ENCODE peak calls at places on chromosome 10, in four cellular contexts. Y, V, J and Q are unnamed samples.

GRCh38 chr10:21020545-21020944 is 123.4 kb upstream of the NEBL start:
- DNase-seq in Y (peak), V (peak), J (peak), Q (peak)

GRCh38 chr10:97311106-97311615 is 7.9 kb upstream of the FRAT1 start:
- DNase-seq in Y (no peak), V (no peak), J (no peak), Q (no peak)

GRCh38 chr10:118870467-118871243 is 115.9 kb upstream of the CACUL1 start:
- DNase-seq in Y (no peak), V (no peak), J (peak), Q (peak)

GRCh38 chr10:118911361-118911760 is 118.2 kb upstream of the NANOS1 start:
- DNase-seq in Y (no peak), V (peak), J (peak), Q (no peak)

GRCh38 chr10:46229144-46229563 is 57.6 kb upstream of the ANTXRL start:
- DNase-seq in Y (peak), V (no peak), J (peak), Q (peak)

GRCh38 chr10:131972474-131973071 is 9.2 kb downstream of the BNIP3 start:
- DNase-seq in Y (no peak), V (no peak), J (no peak), Q (peak)

GRCh38 chr10:97087296-97087695 is 98.5 kb downstream of the SLIT1 start:
- DNase-seq in Y (no peak), V (no peak), J (no peak), Q (no peak)

GRCh38 chr10:69703766-69704191 is 73.7 kb downstream of the FAM241B start:
- DNase-seq in Y (no peak), V (peak), J (no peak), Q (no peak)

GRCh38 chr10:14758994-14759664 is 15.6 kb downstream of the FAM107B start:
- DNase-seq in Y (no peak), V (peak), J (no peak), Q (no peak)

GRCh38 chr10:111113238-111113960 is 36.6 kb downstream of the ADRA2A start:
- DNase-seq in Y (no peak), V (no peak), J (no peak), Q (no peak)

GRCh38 chr10:78465456-78465855 is 431.8 kb downstream of the RPS24 start:
- DNase-seq in Y (no peak), V (no peak), J (no peak), Q (no peak)

GRCh38 chr10:12916587-12916986 is 84.9 kb downstream of the CCDC3 start:
- DNase-seq in Y (no peak), V (no peak), J (no peak), Q (no peak)

GRCh38 chr10:128147669-128148068 is 21.4 kb upstream of the MKI67 start:
- DNase-seq in Y (no peak), V (no peak), J (no peak), Q (no peak)

GRCh38 chr10:108360187-108360586 is 1195.7 kb upstream of the SORCS1 start:
- DNase-seq in Y (no peak), V (no peak), J (no peak), Q (no peak)

GRCh38 chr10:126171555-126171954 is 216.7 kb downstream of the ADAM12 start:
- DNase-seq in Y (no peak), V (no peak), J (no peak), Q (no peak)

GRCh38 chr10:29680091-29680490 is 45.3 kb upstream of the SVIL start:
- DNase-seq in Y (no peak), V (no peak), J (no peak), Q (no peak)

GRCh38 chr10:80153460-80153859 is 20.9 kb downstream of the PLAC9 start:
- DNase-seq in Y (no peak), V (no peak), J (no peak), Q (no peak)

GRCh38 chr10:308572-309085 is 173.4 kb downstream of the ZMYND11 start:
- DNase-seq in Y (no peak), V (no peak), J (peak), Q (no peak)

GRCh38 chr10:24871501-24871900 is 80.9 kb downstream of the PRTFDC1 start:
- DNase-seq in Y (no peak), V (no peak), J (no peak), Q (no peak)

GRCh38 chr10:11143240-11143639 is 125.6 kb downstream of the CELF2 start:
- DNase-seq in Y (no peak), V (no peak), J (no peak), Q (no peak)

GRCh38 chr10:11146402-11147171 is 128.9 kb downstream of the CELF2 start:
- DNase-seq in Y (no peak), V (no peak), J (no peak), Q (peak)

GRCh38 chr10:11142809-11143208 is 125.1 kb downstream of the CELF2 start:
- DNase-seq in Y (no peak), V (no peak), J (no peak), Q (peak)

GRCh38 chr10:11145498-11145855 is 127.8 kb downstream of the CELF2 start:
- DNase-seq in Y (no peak), V (no peak), J (no peak), Q (peak)

DNA sequence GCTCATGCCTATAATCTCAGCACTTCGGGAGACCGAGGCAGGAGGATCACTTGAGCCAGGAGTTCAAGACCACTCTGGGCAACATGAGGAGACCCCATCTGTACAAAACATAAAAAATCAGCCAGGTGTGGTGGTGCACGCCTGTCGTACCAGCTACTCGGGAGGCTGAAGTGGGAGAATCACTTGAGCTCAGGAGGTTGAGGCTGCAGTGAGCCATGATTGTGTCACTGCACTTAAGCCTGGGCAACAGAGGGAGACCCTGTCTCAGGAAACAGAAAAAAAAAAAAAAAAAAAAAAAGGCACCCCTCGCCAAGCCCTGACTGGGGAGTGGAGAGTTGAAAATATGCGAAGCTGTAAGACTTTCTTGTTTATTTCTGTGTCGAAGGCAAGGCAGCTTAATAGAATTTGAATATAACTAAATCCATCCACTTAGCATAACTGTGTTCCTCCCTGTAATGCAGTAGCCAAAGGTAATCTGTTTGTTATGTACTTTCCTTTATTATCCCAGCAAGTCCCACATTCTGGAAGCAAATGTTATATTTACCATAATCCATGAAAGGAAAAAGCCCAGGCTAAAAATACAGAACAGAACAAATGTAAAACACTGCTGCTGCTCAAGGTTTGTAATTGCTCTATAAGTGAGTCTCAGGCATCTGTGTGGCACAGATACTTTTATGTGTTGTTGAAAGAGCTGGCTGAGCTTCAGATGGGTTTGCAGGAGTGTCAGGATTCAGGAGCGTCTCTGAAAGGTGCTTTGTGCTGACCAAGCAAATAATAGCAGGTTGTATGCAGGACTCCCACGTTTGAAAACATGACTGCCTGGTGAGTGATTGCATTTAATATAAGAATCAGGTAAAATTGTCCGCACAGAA is 127.2 kb downstream of the CELF2 start:
- DNase-seq in Y (no peak), V (no peak), J (no peak), Q (no peak)
- TF ChIP-seq POLR2AphosphoS5 in Y (no peak), V (no peak), J (no peak), Q (no peak)

GRCh38 chr10:73261362-73261995 is 9.0 kb upstream of the MRPS16 start:
- DNase-seq in Y (no peak), V (no peak), J (no peak), Q (no peak)

GRCh38 chr10:73262880-73263279 is 10.4 kb upstream of the MRPS16 start:
- DNase-seq in Y (no peak), V (no peak), J (no peak), Q (no peak)

GRCh38 chr10:73262105-73262730 is 9.8 kb upstream of the MRPS16 start:
- DNase-seq in Y (no peak), V (peak), J (peak), Q (peak)

GRCh38 chr10:73264423-73264822 is 12.0 kb upstream of the MRPS16 start:
- DNase-seq in Y (no peak), V (no peak), J (no peak), Q (no peak)

GRCh38 chr10:73263948-73264347 is 11.5 kb upstream of the MRPS16 start:
- DNase-seq in Y (no peak), V (no peak), J (peak), Q (peak)
- TF ChIP-seq FOSL1 in Y (no peak), V (no peak), J (no peak), Q (no peak)

GRCh38 chr10:27816305-27816704 is 70.7 kb upstream of the MKX start:
- DNase-seq in Y (no peak), V (no peak), J (no peak), Q (no peak)

GRCh38 chr10:27820637-27821036 is 75.0 kb upstream of the MKX start:
- DNase-seq in Y (no peak), V (no peak), J (no peak), Q (no peak)

GRCh38 chr10:27815846-27816245 is 70.2 kb upstream of the MKX start:
- DNase-seq in Y (no peak), V (no peak), J (no peak), Q (no peak)

GRCh38 chr10:27822286-27822685 is 76.7 kb upstream of the MKX start:
- DNase-seq in Y (no peak), V (no peak), J (no peak), Q (no peak)

GRCh38 chr10:27819781-27820531 is 74.3 kb upstream of the MKX start:
- DNase-seq in Y (no peak), V (no peak), J (peak), Q (no peak)
- TF ChIP-seq POLR2AphosphoS5 in Y (no peak), V (no peak), J (no peak), Q (no peak)

DNA sequence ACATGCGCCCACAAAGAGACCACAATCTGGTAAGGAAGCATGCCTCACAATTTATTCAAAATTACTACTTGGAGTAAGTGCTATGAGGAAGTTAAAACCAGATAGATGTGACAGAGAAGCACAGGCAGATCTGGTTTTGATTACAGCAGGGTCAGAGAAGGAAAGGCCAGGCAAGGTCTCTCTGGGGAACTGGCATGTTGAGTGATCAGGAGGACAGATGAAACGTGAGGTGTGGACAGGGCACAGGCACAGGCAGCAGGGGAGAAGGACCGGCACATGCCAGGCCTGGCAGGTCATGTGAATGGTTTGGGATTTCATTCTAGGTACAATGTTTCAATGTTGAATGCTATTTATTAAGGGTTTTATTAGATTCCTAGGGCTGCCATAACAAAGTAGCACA is 51.6 kb downstream of the GPAM start:
- DNase-seq in Y (peak), V (no peak), J (no peak), Q (no peak)
- TF ChIP-seq FOSL1 in Y (no peak), V (no peak), J (no peak), Q (no peak)

GRCh38 chr10:116697816-116698215 is 44.5 kb downstream of the HSPA12A start:
- DNase-seq in Y (no peak), V (no peak), J (no peak), Q (no peak)

GRCh38 chr10:116702165-116702564 is 40.2 kb downstream of the HSPA12A start:
- DNase-seq in Y (no peak), V (no peak), J (no peak), Q (no peak)

GRCh38 chr10:116699049-116699782 is 43.1 kb downstream of the HSPA12A start:
- DNase-seq in Y (no peak), V (no peak), J (no peak), Q (no peak)

GRCh38 chr10:116698364-116698763 is 44.0 kb downstream of the HSPA12A start:
- DNase-seq in Y (no peak), V (no peak), J (no peak), Q (no peak)

DNA sequence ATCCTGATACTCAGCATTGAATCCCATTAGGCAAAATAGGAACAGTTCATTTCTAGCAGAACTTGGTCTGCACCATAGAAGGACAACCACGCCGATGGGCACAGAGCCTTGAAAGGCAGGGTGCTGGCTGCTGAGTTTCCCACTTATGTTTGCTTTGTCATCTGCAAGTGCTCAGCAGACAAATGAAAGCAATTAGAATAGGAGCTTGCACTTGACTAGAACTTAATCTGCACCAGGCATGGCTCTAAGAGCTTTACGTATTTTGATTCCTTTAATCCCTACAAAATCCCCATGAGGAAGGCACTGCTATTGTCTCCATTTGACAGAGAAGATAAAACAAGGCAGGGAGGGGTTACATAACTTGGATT is 42.6 kb downstream of the HSPA12A start:
- DNase-seq in Y (no peak), V (no peak), J (no peak), Q (no peak)
- TF ChIP-seq POLR2AphosphoS5 in Y (no peak), V (no peak), J (no peak), Q (no peak)

DNA sequence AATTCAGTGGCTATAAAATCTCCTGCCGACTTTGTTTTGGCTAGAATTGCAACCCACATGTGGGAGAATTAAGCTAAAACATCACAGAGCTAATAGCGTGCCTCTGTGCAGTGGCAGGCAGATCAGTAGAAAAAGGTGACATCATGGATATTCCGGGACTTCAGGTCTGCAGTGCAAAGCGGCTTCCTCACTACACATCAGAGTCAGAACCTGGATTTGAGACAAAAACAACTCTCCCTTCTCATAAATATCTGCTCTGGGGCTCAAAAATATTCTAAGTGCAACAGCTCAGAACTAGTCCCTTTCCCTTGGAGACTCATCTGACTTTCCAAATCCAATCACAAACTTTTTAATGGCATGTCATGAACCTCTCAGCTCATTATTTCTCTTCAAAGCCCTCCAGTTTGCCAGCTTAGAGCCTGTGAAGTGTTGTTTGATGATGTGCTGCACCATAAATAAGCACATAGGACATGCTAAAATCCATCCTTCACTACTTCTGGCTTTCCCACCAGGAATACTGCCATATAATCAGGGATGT is 337.1 kb downstream of the RNLS start:
- DNase-seq in Y (no peak), V (no peak), J (no peak), Q (no peak)
- TF ChIP-seq FOSL1 in Y (no peak), V (no peak), J (no peak), Q (no peak)

GRCh38 chr10:4370376-4370775 is 455.6 kb upstream of the AKR1E2 start:
- DNase-seq in Y (no peak), V (no peak), J (no peak), Q (no peak)

GRCh38 chr10:4371691-4372295 is 454.2 kb upstream of the AKR1E2 start:
- DNase-seq in Y (no peak), V (no peak), J (no peak), Q (no peak)

DNA sequence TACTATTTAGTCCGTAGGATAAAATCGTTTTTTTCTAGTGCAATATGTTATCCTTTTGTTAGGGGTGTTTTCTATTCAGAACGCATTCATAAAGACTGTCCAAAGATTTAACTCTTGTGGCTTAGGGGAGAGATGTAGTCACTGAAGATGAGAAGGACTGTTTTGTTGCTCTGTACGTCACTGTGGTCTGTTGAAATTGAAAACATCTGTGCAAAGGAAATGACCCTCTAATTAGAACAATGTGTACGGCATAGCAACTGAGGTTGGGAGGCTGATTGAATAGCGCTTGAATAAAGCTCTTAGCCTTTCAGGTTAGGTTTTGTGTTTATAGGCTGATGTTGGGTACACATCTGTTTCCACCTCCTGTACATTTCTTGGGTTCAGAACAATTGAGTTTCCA is 453.4 kb upstream of the AKR1E2 start:
- DNase-seq in Y (no peak), V (no peak), J (no peak), Q (no peak)
- TF ChIP-seq POLR2AphosphoS5 in Y (no peak), V (no peak), J (no peak), Q (no peak)

DNA sequence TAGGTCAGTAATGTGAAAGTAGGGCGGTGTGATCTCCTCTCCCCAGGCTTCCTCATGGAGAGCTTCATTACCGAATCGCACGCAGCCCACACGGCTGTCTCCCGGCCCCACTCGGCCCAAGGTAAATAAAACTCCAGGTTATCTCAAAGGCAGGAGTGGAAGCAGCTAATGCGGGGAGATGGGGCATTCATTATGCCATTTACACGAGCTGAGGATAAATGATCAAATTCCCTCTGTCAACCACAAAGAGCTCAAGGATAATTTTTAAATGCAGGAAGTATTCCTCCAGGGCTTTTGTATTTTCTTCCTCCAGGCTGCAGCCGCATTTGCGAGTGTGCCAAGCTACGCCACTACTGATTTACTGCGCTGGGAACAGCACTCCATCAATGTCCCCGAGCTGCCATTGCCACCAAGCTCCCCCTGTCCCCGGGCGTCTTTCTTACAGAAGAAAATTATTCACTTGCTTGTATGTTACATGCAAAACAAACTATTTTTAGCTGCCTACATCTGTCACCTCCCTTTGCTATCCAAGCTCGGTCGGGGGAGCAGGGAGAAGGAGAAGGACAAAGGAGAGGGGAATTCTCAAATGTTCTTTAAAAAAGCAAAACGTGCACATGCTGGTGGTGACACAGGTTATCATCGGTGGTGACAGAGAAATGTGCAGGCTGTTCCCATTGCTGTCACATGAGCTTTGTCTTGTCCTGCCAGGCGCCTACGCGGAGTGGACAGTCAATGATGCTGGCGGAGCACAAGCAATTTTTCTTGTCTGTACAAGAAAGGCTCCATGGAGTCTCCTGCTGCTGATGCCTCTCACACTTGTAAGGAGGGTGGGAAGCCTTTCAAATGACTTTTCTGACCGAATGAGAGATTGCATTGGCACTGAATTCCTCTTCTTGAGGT is 93.2 kb downstream of the ADARB2 start:
- DNase-seq in Y (no peak), V (no peak), J (no peak), Q (no peak)
- TF ChIP-seq FOSL1 in Y (no peak), V (no peak), J (no peak), Q (no peak)